ENCODE peak calls at places on chromosomes 13 and 19, in five cellular contexts. P is renal cortical epithelial cell, Q is GM12865, J is T-helper 2 cell, O is nucleus accumbens. A is an unnamed sample.

GRCh38 chr13:106143392-106143791 is 392.1 kb downstream of the EFNB2 start:
- DNase-seq in Q (no peak), P (no peak), O (no peak), J (no peak), A (no peak)

GRCh38 chr13:40146586-40147240 is 491.3 kb downstream of the COG6 start:
- DNase-seq in J (no peak), O (no peak), P (no peak), Q (no peak), A (no peak)

GRCh38 chr13:87674143-87674772 is 3.1 kb downstream of the SLITRK5 start:
- DNase-seq in J (no peak), O (no peak), P (no peak), Q (no peak), A (no peak)

GRCh38 chr19:8126511-8126910 is 22.9 kb downstream of the FBN3 start:
- DNase-seq in P (no peak), J (no peak), O (no peak), Q (no peak), A (no peak)

GRCh38 chr13:28636677-28637317 is 22.1 kb upstream of the POMP start:
- DNase-seq in O (no peak), Q (peak), J (no peak), P (peak), A (no peak)

GRCh38 chr19:23309926-23310325 is 59.7 kb upstream of the ZNF724 start:
- DNase-seq in P (no peak), J (no peak), O (no peak), Q (no peak), A (no peak)

GRCh38 chr19:12782424-12783225 is 7.3 kb upstream of the HOOK2 start:
- DNase-seq in O (peak), J (peak), Q (peak), P (peak), A (peak)

GRCh38 chr19:35404879-35405622 is 34.2 kb downstream of the GPR42 start:
- DNase-seq in J (no peak), O (no peak), P (no peak), Q (peak), A (no peak)

GRCh38 chr19:44886141-44886540 is 4.9 kb upstream of the TOMM40 start:
- DNase-seq in Q (no peak), J (no peak), P (no peak), O (no peak), A (no peak)

GRCh38 chr13:36094478-36094877 is 36.7 kb downstream of the DCLK1 start:
- DNase-seq in O (no peak), Q (no peak), J (no peak), P (no peak), A (no peak)

GRCh38 chr19:18274303-18274775 is at the start of gene IQCN:
- DNase-seq in P (peak), Q (no peak), O (no peak), J (peak), A (no peak)

GRCh38 chr13:38787550-38787949 is 100.7 kb downstream of the FREM2 start:
- DNase-seq in P (no peak), O (no peak), J (no peak), Q (no peak), A (no peak)

GRCh38 chr13:97367427-97367826 is 66.5 kb upstream of the RAP2A start:
- DNase-seq in J (no peak), Q (peak), O (no peak), P (peak), A (no peak)

GRCh38 chr13:50071399-50071798 is 56.2 kb downstream of the KCNRG start:
- DNase-seq in Q (no peak), P (no peak), O (peak), J (no peak), A (no peak)

GRCh38 chr13:98050041-98050466 is 92.8 kb upstream of the FARP1 start:
- DNase-seq in P (peak), Q (no peak), J (no peak), O (no peak), A (no peak)

GRCh38 chr13:100566543-100566942 is 22.0 kb downstream of the GGACT start:
- DNase-seq in J (no peak), P (peak), Q (no peak), O (no peak), A (no peak)